ENCODE peak calls at places on chromosomes 6 and 20, in seven cellular contexts. H is mammary epithelial cell, P is brain pericyte, C is dermis blood vessel endothelial cell, L is heart left ventricle, F is choroid plexus epithelial cell, E is lower lobe of right lung. X is an unnamed sample.

GRCh38 chr6:16716450-16716858 is 44.8 kb downstream of the ATXN1 start:
- DNase-seq in P (no peak), L (no peak), C (no peak), H (no peak), F (no peak), E (no peak), X (no peak)

GRCh38 chr6:75855047-75855446 is 106.0 kb downstream of the MYO6 start:
- DNase-seq in C (peak), H (peak), F (peak), L (no peak), E (no peak), P (peak), X (peak)

GRCh38 chr6:159062564-159062945 is 17.8 kb upstream of the TAGAP start:
- DNase-seq in P (no peak), L (no peak), F (no peak), C (no peak), H (no peak), E (no peak), X (no peak)

GRCh38 chr20:59273699-59274380 is 26.6 kb upstream of the EDN3 start:
- DNase-seq in F (no peak), P (no peak), E (no peak), C (no peak), L (no peak), H (no peak), X (no peak)

GRCh38 chr6:87212596-87212995 is 57.2 kb downstream of the ZNF292 start:
- DNase-seq in L (no peak), F (no peak), H (no peak), C (no peak), E (no peak), P (no peak), X (no peak)

GRCh38 chr6:135116566-135116965 is 61.9 kb upstream of the HBS1L start:
- DNase-seq in L (no peak), C (peak), E (no peak), H (no peak), P (no peak), F (no peak), X (no peak)

GRCh38 chr6:17389274-17389847 is 4.0 kb upstream of the CAP2 start:
- DNase-seq in C (no peak), F (peak), E (no peak), H (peak), P (no peak), L (no peak), X (no peak)

GRCh38 chr6:137729866-137730629 is 137.0 kb upstream of the TNFAIP3 start:
- DNase-seq in L (no peak), H (no peak), E (no peak), C (no peak), P (no peak), F (peak), X (no peak)

GRCh38 chr6:169263836-169264608 is 10.4 kb upstream of the THBS2 start:
- DNase-seq in P (peak), H (peak), E (no peak), C (no peak), F (peak), L (no peak), X (no peak)

GRCh38 chr6:135779213-135779612 is 72.3 kb upstream of the PDE7B start:
- DNase-seq in C (no peak), P (no peak), L (no peak), H (no peak), E (no peak), F (no peak), X (no peak)

GRCh38 chr6:119720160-119720559 is 370.6 kb upstream of the MAN1A1 start:
- DNase-seq in C (no peak), H (no peak), P (no peak), L (no peak), F (peak), E (no peak), X (peak)

GRCh38 chr6:149766156-149766768 is 16.7 kb downstream of the PCMT1 start:
- DNase-seq in H (peak), L (no peak), F (peak), C (peak), P (peak), E (no peak), X (no peak)

GRCh38 chr20:46060301-46060881 is 29.4 kb downstream of the NCOA5 start:
- DNase-seq in L (no peak), H (no peak), P (no peak), E (no peak), C (peak), F (no peak), X (no peak)

GRCh38 chr6:118574051-118574865 is 26.2 kb downstream of the PLN start:
- DNase-seq in F (peak), P (no peak), L (no peak), C (peak), H (peak), E (no peak), X (no peak)

GRCh38 chr6:65989676-65990075 is 282.6 kb upstream of the EYS start:
- DNase-seq in H (no peak), P (no peak), E (no peak), C (no peak), L (no peak), F (no peak), X (no peak)

GRCh38 chr6:32092760-32093497 is 16.2 kb downstream of the TNXB start:
- DNase-seq in H (no peak), E (no peak), L (no peak), P (no peak), F (peak), C (no peak), X (peak)

GRCh38 chr6:111478064-111478476 is 4.9 kb downstream of the REV3L start:
- DNase-seq in E (no peak), H (peak), C (peak), P (no peak), F (peak), L (no peak), X (no peak)

GRCh38 chr6:147201885-147202515 is 2.2 kb upstream of the STXBP5 start:
- DNase-seq in H (peak), C (peak), F (peak), L (no peak), E (no peak), P (no peak), X (no peak)

GRCh38 chr20:42441196-42441861 is 748.4 kb downstream of the PTPRT start:
- DNase-seq in E (no peak), P (no peak), H (no peak), F (no peak), L (no peak), C (no peak), X (no peak)

GRCh38 chr6:165574770-165575549 is 88.1 kb downstream of the PDE10A start:
- DNase-seq in F (peak), H (peak), E (no peak), C (peak), L (no peak), P (no peak), X (no peak)

GRCh38 chr6:139240161-139241010 is 51.4 kb downstream of the TXLNB start:
- DNase-seq in C (peak), F (peak), P (peak), E (no peak), H (no peak), L (no peak), X (peak)

GRCh38 chr6:127481628-127482027 is 22.4 kb upstream of the KIAA0408 start:
- DNase-seq in E (no peak), P (no peak), H (peak), F (peak), L (no peak), C (peak), X (no peak)

GRCh38 chr20:1299522-1299921 is 29.4 kb downstream of the SDCBP2 start:
- DNase-seq in F (no peak), L (no peak), C (no peak), H (no peak), P (no peak), E (no peak), X (no peak)

GRCh38 chr6:169243661-169244060 is 10.0 kb downstream of the THBS2 start:
- DNase-seq in E (no peak), H (no peak), P (no peak), F (no peak), C (no peak), L (no peak), X (no peak)

GRCh38 chr20:33826270-33826897 is 15.2 kb downstream of the CHMP4B start:
- DNase-seq in F (no peak), P (no peak), E (no peak), L (no peak), C (no peak), H (peak), X (no peak)

GRCh38 chr20:44384423-44385027 is 29.0 kb downstream of the HNF4A start:
- DNase-seq in P (no peak), L (peak), E (peak), C (peak), H (peak), F (peak), X (peak)

GRCh38 chr6:156857573-156857972 is 80.4 kb downstream of the ARID1B start:
- DNase-seq in E (no peak), F (peak), H (peak), C (no peak), L (no peak), P (no peak), X (no peak)

GRCh38 chr6:14175031-14175430 is 57.5 kb downstream of the CD83 start:
- DNase-seq in P (no peak), C (no peak), H (no peak), L (no peak), F (no peak), E (no peak), X (peak)

X was measured in cerebellar cortex.